ENCODE peak calls at places on chromosomes 16 and 17, in nine cellular contexts. Z, I, A, V, G, E, C, N and H are unnamed samples.
A peak's percentile ranks its signal among the peaks of the same experiment; 100 is the strongest.

GRCh38 chr17:57747221-57748017 is 2.3 kb upstream of the CCDC182 start:
- DNase-seq in E (peak; percentile 29), N (peak; percentile 76), G (peak; percentile 84), Z (peak; percentile 56), I (no peak), A (no peak), V (peak; percentile 60), C (no peak), H (no peak)

GRCh38 chr17:18043491-18043890 is 4.3 kb downstream of the GID4 start:
- DNase-seq in E (no peak), G (peak; percentile 34), Z (no peak), A (no peak), V (no peak), N (peak; percentile 12), I (no peak), C (no peak), H (no peak)

GRCh38 chr17:69175812-69176517 is 34.3 kb upstream of the ABCA6 start:
- DNase-seq in Z (no peak), V (no peak), I (no peak), C (no peak), G (no peak), A (no peak), E (peak; percentile 92), N (peak; percentile 77), H (no peak)

GRCh38 chr16:168424-168823 is 2.6 kb downstream of the HBM start:
- DNase-seq in C (no peak), Z (no peak), E (no peak), A (no peak), G (no peak), N (no peak), I (no peak), V (no peak), H (no peak)

GRCh38 chr16:2761886-2762583 is 9.6 kb downstream of the SRRM2 start:
- DNase-seq in C (no peak), E (no peak), I (no peak), A (peak; percentile 44), N (no peak), Z (no peak), V (no peak), G (no peak), H (no peak)

GRCh38 chr16:62985727-62986126 is 949.5 kb upstream of the CDH8 start:
- DNase-seq in N (no peak), V (no peak), A (no peak), E (no peak), Z (no peak), I (no peak), G (no peak), C (no peak), H (no peak)

GRCh38 chr17:45227631-45228120 is 6.0 kb downstream of the FMNL1 start:
- DNase-seq in E (no peak), N (no peak), I (no peak), A (no peak), V (peak; percentile 23), Z (no peak), C (no peak), G (no peak), H (no peak)

GRCh38 chr17:77011173-77012011 is 129.4 kb upstream of the SEC14L1 start:
- DNase-seq in G (peak; percentile 77), Z (no peak), A (no peak), E (peak; percentile 46), C (no peak), V (peak; percentile 61), N (peak; percentile 48), I (no peak), H (no peak)

GRCh38 chr16:17590711-17591654 is 120.2 kb upstream of the XYLT1 start:
- DNase-seq in V (no peak), Z (no peak), E (no peak), A (no peak), G (no peak), C (no peak), N (no peak), I (no peak), H (no peak)

GRCh38 chr16:85157813-85158701 is 45.8 kb upstream of the CIBAR2 start:
- DNase-seq in Z (no peak), A (no peak), N (no peak), E (no peak), G (peak; percentile 93), C (peak; percentile 11), V (no peak), I (no peak), H (no peak)

GRCh38 chr16:85535352-85536072 is 77.6 kb upstream of the GSE1 start:
- DNase-seq in I (peak; percentile 85), A (peak; percentile 80), N (no peak), V (no peak), G (no peak), Z (peak; percentile 56), E (no peak), C (no peak), H (no peak)

GRCh38 chr17:82370471-82371332 is 863 bp upstream of the UTS2R start:
- DNase-seq in E (no peak), A (peak; percentile 46), N (no peak), Z (no peak), G (no peak), I (no peak), V (peak; percentile 94), C (no peak), H (no peak)

GRCh38 chr16:22356930-22357634 is 17.3 kb downstream of the CDR2 start:
- DNase-seq in E (peak; percentile 51), A (no peak), V (no peak), N (no peak), C (no peak), G (no peak), Z (no peak), I (no peak), H (no peak)

GRCh38 chr16:75105306-75106061 is 11.1 kb downstream of the LDHD start:
- DNase-seq in V (no peak), E (no peak), C (peak; percentile 55), N (no peak), I (peak; percentile 53), G (no peak), A (no peak), Z (no peak), H (no peak)

GRCh38 chr17:1164935-1165556 is 14.7 kb downstream of the ABR start:
- DNase-seq in N (no peak), I (no peak), A (no peak), G (no peak), Z (no peak), V (no peak), C (peak; percentile 65), E (no peak), H (no peak)

GRCh38 chr17:75059369-75060345 is 12.6 kb downstream of the KCTD2 start:
- DNase-seq in E (peak; percentile 63), C (no peak), A (no peak), Z (no peak), V (no peak), I (no peak), G (peak; percentile 57), N (no peak), H (no peak)

GRCh38 chr17:8916470-8916869 is 49.0 kb upstream of the PIK3R6 start:
- DNase-seq in Z (no peak), G (no peak), C (no peak), V (no peak), E (no peak), A (no peak), I (no peak), N (no peak), H (no peak)

GRCh38 chr17:47966079-47966519 is 4.8 kb upstream of the CDK5RAP3 start:
- DNase-seq in A (peak; percentile 75), E (no peak), Z (peak; percentile 47), C (no peak), V (no peak), G (no peak), I (no peak), N (no peak), H (no peak)
- H3K27ac ChIP-seq in A (peak overlapping the region; percentile 90), E (no peak overlapping the region), Z (peak overlapping the region; percentile 93), C (no peak overlapping the region), V (no peak overlapping the region), G (no peak overlapping the region), I (peak overlapping the region; percentile 83), N (no peak overlapping the region), H (peak overlapping the region; percentile 39)

GRCh38 chr17:72456026-72456569 is 335.3 kb downstream of the SOX9 start:
- DNase-seq in C (no peak), E (peak; percentile 55), V (no peak), N (peak; percentile 63), A (peak; percentile 70), Z (peak; percentile 54), I (no peak), G (no peak), H (no peak)
- TF ChIP-seq CTCF in C (no peak), E (no peak), V (no peak), N (no peak), A (no peak), Z (no peak), I (no peak), G (no peak), H (no peak)

GRCh38 chr16:27818231-27818630 is 245.3 kb downstream of the GSG1L start:
- DNase-seq in C (no peak), V (no peak), I (no peak), G (no peak), A (peak; percentile 7), E (no peak), Z (no peak), N (no peak), H (no peak)
- H3K27ac ChIP-seq in C (no peak overlapping the region), V (no peak overlapping the region), I (no peak overlapping the region), G (no peak overlapping the region), A (no peak overlapping the region), E (no peak overlapping the region), Z (no peak overlapping the region), N (no peak overlapping the region), H (no peak overlapping the region)

GRCh38 chr16:58110590-58111330 is 18.4 kb downstream of the CFAP20 start:
- DNase-seq in V (no peak), E (peak; percentile 27), Z (no peak), A (no peak), I (peak; percentile 43), C (no peak), G (peak; percentile 40), N (no peak), H (no peak)
- TF ChIP-seq CTCF in V (no peak), E (no peak), Z (no peak), A (no peak), I (no peak), C (no peak), G (no peak), N (no peak), H (no peak)

GRCh38 chr16:48276102-48276501 is 28.8 kb upstream of the ABCC11 start:
- DNase-seq in E (no peak), C (no peak), A (no peak), N (no peak), G (no peak), Z (peak; percentile 44), V (no peak), I (no peak), H (no peak)
- H3K27ac ChIP-seq in E (no peak overlapping the region), C (peak overlapping the region; percentile 67), A (peak overlapping the region; percentile 6), N (no peak overlapping the region), G (peak overlapping the region; percentile 1), Z (peak overlapping the region; percentile 18), V (no peak overlapping the region), I (peak overlapping the region; percentile 13), H (peak overlapping the region; percentile 25)

GRCh38 chr16:23371368-23371767 is 69.3 kb downstream of the SCNN1B start:
- DNase-seq in A (no peak), I (no peak), G (peak; percentile 27), C (no peak), E (no peak), Z (no peak), N (no peak), V (no peak), H (no peak)
- TF ChIP-seq CTCF in A (no peak), I (no peak), G (peak; percentile 59), C (no peak), E (no peak), Z (no peak), N (no peak), V (peak; percentile 31), H (no peak)

GRCh38 chr17:42541041-42541833 is 5.2 kb downstream of the NAGLU start:
- DNase-seq in V (no peak), G (no peak), A (no peak), I (peak; percentile 31), Z (peak; percentile 50), E (no peak), N (no peak), C (no peak), H (no peak)
- H3K27ac ChIP-seq in V (no peak overlapping the region), G (no peak overlapping the region), A (peak overlapping the region; percentile 80), I (no peak overlapping the region), Z (no peak overlapping the region), E (no peak overlapping the region), N (peak overlapping the region; percentile 50), C (no peak overlapping the region), H (no peak overlapping the region)